ENCODE peak calls at places on chromosomes 16 and 17, in eight cellular contexts. P is fibroblast of lung; K is pancreas; N is renal cortical epithelial cell; Y is activated effector memory CD4-positive, alpha-beta T cell treated with anti-CD3 and anti-CD28 coated beads, Interleukin-2, amount 50 U/mL, for 16 hours; W is activated CD4-positive, alpha-beta T cell treated with anti-CD3 and anti-CD28 coated beads, Interleukin-2, amount 50 U/mL, for 48 hours; M is endothelial cell; E is NCI-H1105 treated with DMSO at 0.1 percent for 48 hours. X is an unnamed sample.

GRCh38 chr16:27906883-27907282 is 156.6 kb downstream of the GSG1L start:
- DNase-seq in Y (no peak), E (no peak), W (no peak), M (no peak), N (no peak), P (no peak), K (no peak), X (no peak)

GRCh38 chr16:14302399-14303181 is 231.5 kb downstream of the MRTFB start:
- DNase-seq in P (peak), E (peak), K (peak), Y (no peak), W (no peak), M (peak), N (no peak), X (no peak)

GRCh38 chr16:66058181-66058580 is 308.3 kb upstream of the CDH5 start:
- DNase-seq in Y (no peak), N (no peak), P (peak), M (no peak), W (no peak), E (no peak), K (no peak), X (no peak)

GRCh38 chr17:66276328-66276937 is 26.0 kb upstream of the PRKCA start:
- DNase-seq in Y (no peak), M (no peak), E (no peak), W (no peak), P (peak), K (no peak), N (peak), X (no peak)

GRCh38 chr17:40122466-40122943 is 734 bp downstream of the MSL1 start:
- DNase-seq in P (peak), Y (peak), W (no peak), E (peak), K (peak), N (no peak), M (peak), X (no peak)

GRCh38 chr17:37743875-37744632 is 805 bp downstream of the HNF1B start:
- DNase-seq in M (peak), E (no peak), W (peak), Y (no peak), K (peak), P (no peak), N (no peak), X (no peak)

GRCh38 chr17:19003543-19003965 is 1.0 kb downstream of the FAM83G start:
- DNase-seq in K (peak), M (no peak), N (no peak), P (no peak), Y (no peak), E (no peak), W (no peak), X (no peak)

GRCh38 chr16:57268804-57269800 is 15.4 kb downstream of the PLLP start:
- DNase-seq in W (no peak), M (no peak), K (peak), E (no peak), Y (no peak), N (no peak), P (peak), X (no peak)

GRCh38 chr16:24536671-24537070 is 2.7 kb upstream of the RBBP6 start:
- DNase-seq in Y (no peak), E (no peak), K (no peak), P (no peak), W (no peak), M (no peak), N (no peak), X (no peak)

GRCh38 chr17:61420745-61421398 is 21.2 kb downstream of the TBX2 start:
- DNase-seq in K (no peak), E (no peak), Y (no peak), N (no peak), M (no peak), W (no peak), P (no peak), X (no peak)

GRCh38 chr16:72952404-72953301 is 95.3 kb downstream of the ZFHX3 start:
- DNase-seq in N (no peak), W (no peak), M (no peak), K (no peak), E (no peak), P (peak), Y (no peak), X (no peak)

GRCh38 chr16:14378684-14379467 is 251.2 kb downstream of the PARN start:
- DNase-seq in K (no peak), Y (no peak), E (no peak), P (peak), M (no peak), N (no peak), W (no peak), X (no peak)

GRCh38 chr17:49715221-49715620 is 7.5 kb upstream of the SLC35B1 start:
- DNase-seq in E (no peak), P (no peak), Y (peak), M (no peak), N (no peak), K (no peak), W (peak), X (no peak)

GRCh38 chr16:50093607-50094570 is 28.1 kb downstream of the HEATR3 start:
- DNase-seq in M (no peak), E (no peak), P (peak), N (no peak), Y (no peak), K (no peak), W (no peak), X (no peak)